ENCODE peak calls at places on chromosomes 7 and 10, in nine cellular contexts. L is cardiac fibroblast, S is Calu3, Y is right lobe of liver, G is astrocyte of the spinal cord, E is fibroblast of mammary gland, C is HFF-Myc, J is heart left ventricle, H is PC-3. Q is an unnamed sample.

GRCh38 chr10:86647773-86648705 is 6.3 kb upstream of the OPN4 start:
- DNase-seq in L (no peak), S (no peak), Y (no peak), G (no peak), E (no peak), C (no peak), J (no peak), H (peak), Q (no peak)

GRCh38 chr10:132899054-132899750 is 43.2 kb downstream of the CFAP46 start:
- DNase-seq in L (no peak), S (no peak), Y (peak), G (no peak), E (no peak), C (no peak), J (no peak), H (no peak), Q (no peak)

GRCh38 chr7:86814980-86815379 is 171.3 kb downstream of the GRM3 start:
- DNase-seq in L (no peak), S (peak), Y (no peak), G (peak), E (peak), C (no peak), J (no peak), H (peak), Q (no peak)

GRCh38 chr10:67607472-67607871 is 88.5 kb downstream of the CTNNA3 start:
- DNase-seq in L (peak), S (peak), Y (no peak), G (peak), E (peak), C (no peak), J (no peak), H (peak), Q (peak)

GRCh38 chr7:93902777-93903423 is 3.5 kb upstream of the GNGT1 start:
- DNase-seq in L (peak), S (peak), Y (no peak), G (peak), E (peak), C (no peak), J (no peak), H (peak), Q (peak)

GRCh38 chr10:90969148-90969547 is 48.3 kb upstream of the ANKRD1 start:
- DNase-seq in L (no peak), S (no peak), Y (no peak), G (no peak), E (peak), C (no peak), J (no peak), H (peak), Q (no peak)

GRCh38 chr10:91424016-91424415 is 13.9 kb downstream of the HECTD2 start:
- DNase-seq in L (no peak), S (no peak), Y (no peak), G (peak), E (peak), C (no peak), J (no peak), H (peak), Q (peak)

GRCh38 chr10:73388228-73388627 is 25.6 kb downstream of the ANXA7 start:
- DNase-seq in L (no peak), S (no peak), Y (no peak), G (no peak), E (no peak), C (no peak), J (no peak), H (no peak), Q (no peak)

GRCh38 chr7:120860151-120860550 is 2.2 kb upstream of the TSPAN12 start:
- DNase-seq in L (no peak), S (no peak), Y (no peak), G (no peak), E (no peak), C (no peak), J (no peak), H (no peak), Q (no peak)

GRCh38 chr10:118557946-118558345 is 37.5 kb downstream of the PRLHR start:
- DNase-seq in L (peak), S (no peak), Y (no peak), G (no peak), E (no peak), C (no peak), J (no peak), H (no peak), Q (no peak)

GRCh38 chr10:73791871-73792400 is 6.5 kb downstream of the ZSWIM8 start:
- DNase-seq in L (no peak), S (no peak), Y (no peak), G (no peak), E (no peak), C (no peak), J (no peak), H (no peak), Q (no peak)

GRCh38 chr10:86205761-86206145 is 160.8 kb downstream of the GRID1 start:
- DNase-seq in L (no peak), S (no peak), Y (no peak), G (no peak), E (no peak), C (no peak), J (no peak), H (no peak), Q (no peak)

GRCh38 chr10:3935933-3936359 is 150.9 kb upstream of the KLF6 start:
- DNase-seq in L (peak), S (no peak), Y (no peak), G (peak), E (no peak), C (no peak), J (no peak), H (peak), Q (no peak)

GRCh38 chr10:131249238-131249956 is 62.1 kb downstream of the TCERG1L start:
- DNase-seq in L (no peak), S (no peak), Y (no peak), G (no peak), E (no peak), C (no peak), J (no peak), H (no peak), Q (no peak)

GRCh38 chr10:132485391-132485790 is 52.2 kb upstream of the INPP5A start:
- DNase-seq in L (no peak), S (no peak), Y (no peak), G (no peak), E (no peak), C (no peak), J (no peak), H (no peak), Q (no peak)

GRCh38 chr7:152887191-152887590 is 127.6 kb downstream of the ACTR3B start:
- DNase-seq in L (no peak), S (no peak), Y (no peak), G (no peak), E (no peak), C (no peak), J (no peak), H (no peak), Q (no peak)

GRCh38 chr7:155463114-155463811 is 5.3 kb downstream of the EN2 start:
- DNase-seq in L (no peak), S (no peak), Y (no peak), G (no peak), E (no peak), C (no peak), J (no peak), H (no peak), Q (no peak)

GRCh38 chr10:73649876-73650536 is 5.8 kb downstream of the SYNPO2L start:
- DNase-seq in L (no peak), S (no peak), Y (no peak), G (no peak), E (peak), C (no peak), J (peak), H (no peak), Q (no peak)

GRCh38 chr7:128879939-128880746 is 17.5 kb downstream of the ATP6V1F start:
- DNase-seq in L (peak), S (no peak), Y (peak), G (peak), E (peak), C (no peak), J (peak), H (peak), Q (peak)

GRCh38 chr7:12653127-12653917 is 34.1 kb upstream of the ARL4A start:
- DNase-seq in L (peak), S (no peak), Y (no peak), G (peak), E (peak), C (no peak), J (no peak), H (peak), Q (no peak)

DNA sequence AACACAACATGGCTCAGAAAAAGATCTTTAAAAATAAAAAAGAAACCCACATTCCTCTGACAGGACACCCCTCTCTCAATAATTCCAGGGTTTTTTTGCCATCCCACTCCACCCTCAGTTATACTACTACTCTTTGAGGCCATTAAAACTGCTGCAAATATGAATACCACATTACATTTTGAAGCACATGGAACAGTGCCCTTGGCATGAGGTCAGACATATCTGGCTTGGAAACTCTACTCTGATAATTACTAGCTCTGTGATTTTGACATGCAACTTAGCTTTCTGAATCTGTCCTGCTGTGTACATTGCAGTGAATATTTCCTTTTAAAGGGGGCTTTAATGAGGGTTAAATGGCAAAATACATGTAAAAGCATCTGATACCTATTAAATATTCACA is 55.3 kb downstream of the SLC16A12 start:
- DNase-seq in L (peak), S (no peak), Y (no peak), G (no peak), E (peak), C (no peak), J (no peak), H (no peak), Q (no peak)
- TF ChIP-seq CTCF in L (no peak), S (no peak), Y (no peak), G (no peak), E (no peak), C (no peak), J (no peak), H (no peak), Q (no peak)

GRCh38 chr10:49622426-49623425 is 8.9 kb downstream of the CHAT start:
- DNase-seq in L (no peak), S (no peak), Y (peak), G (no peak), E (no peak), C (no peak), J (no peak), H (no peak), Q (no peak)

GRCh38 chr10:49624629-49625028 is 10.8 kb downstream of the CHAT start:
- DNase-seq in L (no peak), S (no peak), Y (no peak), G (no peak), E (no peak), C (no peak), J (no peak), H (no peak), Q (no peak)

GRCh38 chr10:49627031-49627430 is 13.2 kb downstream of the CHAT start:
- DNase-seq in L (no peak), S (no peak), Y (no peak), G (no peak), E (no peak), C (no peak), J (no peak), H (peak), Q (no peak)

GRCh38 chr10:49627644-49628247 is 13.9 kb downstream of the CHAT start:
- DNase-seq in L (no peak), S (no peak), Y (peak), G (no peak), E (no peak), C (no peak), J (no peak), H (no peak), Q (no peak)

GRCh38 chr10:49625411-49625810 is 11.6 kb downstream of the CHAT start:
- DNase-seq in L (no peak), S (no peak), Y (peak), G (no peak), E (no peak), C (no peak), J (no peak), H (no peak), Q (no peak)
- TF ChIP-seq CTCF in L (no peak), S (no peak), Y (no peak), G (no peak), E (no peak), C (no peak), J (no peak), H (no peak), Q (no peak)

DNA sequence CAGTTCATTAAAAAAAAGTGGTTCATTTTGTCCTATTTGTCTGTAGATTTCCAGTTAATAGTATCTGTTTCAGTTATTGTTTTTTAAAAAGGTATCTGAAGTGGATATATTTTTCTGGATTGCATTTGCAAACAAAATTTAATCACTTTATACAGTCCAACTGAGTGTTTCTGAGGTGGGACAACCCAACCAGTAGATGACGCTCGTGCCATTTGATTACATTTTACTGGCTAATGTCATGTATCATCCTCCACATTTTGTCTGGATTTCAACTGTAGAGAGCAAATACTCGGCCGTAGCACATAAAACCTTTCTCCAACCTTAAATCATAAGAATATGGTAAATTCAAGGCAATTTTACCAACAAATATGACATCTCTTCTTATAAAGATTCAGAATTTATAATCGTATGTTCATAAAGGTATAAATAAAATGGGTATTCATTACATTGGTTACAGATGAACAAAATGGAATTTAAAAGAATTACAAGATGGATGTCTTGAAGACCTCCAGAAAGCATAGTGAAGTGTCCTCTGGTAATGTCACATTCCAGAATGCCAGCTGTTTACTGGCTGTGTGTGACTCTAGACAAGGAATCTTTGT is 789.0 kb downstream of the PHTF2 start:
- DNase-seq in L (peak), S (peak), Y (no peak), G (no peak), E (peak), C (no peak), J (no peak), H (peak), Q (no peak)
- TF ChIP-seq CTCF in L (peak), S (no peak), Y (no peak), G (peak), E (peak), C (peak), J (peak), H (peak), Q (no peak)

GRCh38 chr7:134832367-134832766 is 52.9 kb downstream of the CALD1 start:
- DNase-seq in L (no peak), S (no peak), Y (no peak), G (no peak), E (no peak), C (no peak), J (no peak), H (no peak), Q (no peak)
- TF ChIP-seq CTCF in L (no peak), S (no peak), Y (no peak), G (no peak), E (no peak), C (no peak), J (no peak), H (no peak), Q (no peak)

GRCh38 chr10:128802062-128802461 is 665.0 kb upstream of the MGMT start:
- DNase-seq in L (no peak), S (no peak), Y (no peak), G (no peak), E (no peak), C (no peak), J (no peak), H (no peak), Q (no peak)

GRCh38 chr10:128804411-128804810 is 662.6 kb upstream of the MGMT start:
- DNase-seq in L (no peak), S (no peak), Y (no peak), G (no peak), E (no peak), C (no peak), J (no peak), H (no peak), Q (no peak)

GRCh38 chr10:128808921-128809440 is 658.1 kb upstream of the MGMT start:
- DNase-seq in L (peak), S (no peak), Y (no peak), G (no peak), E (no peak), C (no peak), J (no peak), H (no peak), Q (no peak)

GRCh38 chr10:128803790-128804189 is 663.3 kb upstream of the MGMT start:
- DNase-seq in L (no peak), S (no peak), Y (no peak), G (no peak), E (no peak), C (no peak), J (no peak), H (no peak), Q (no peak)
- TF ChIP-seq CTCF in L (no peak), S (no peak), Y (no peak), G (no peak), E (no peak), C (no peak), J (no peak), H (no peak), Q (no peak)

GRCh38 chr10:42864575-42864974 is 82.0 kb downstream of the BMS1 start:
- DNase-seq in L (peak), S (peak), Y (no peak), G (no peak), E (peak), C (no peak), J (no peak), H (peak), Q (no peak)
- TF ChIP-seq CTCF in L (peak), S (no peak), Y (peak), G (peak), E (peak), C (no peak), J (no peak), H (peak), Q (no peak)

GRCh38 chr10:101616415-101617101 is 28.4 kb downstream of the DPCD start:
- DNase-seq in L (no peak), S (no peak), Y (no peak), G (no peak), E (no peak), C (no peak), J (no peak), H (no peak), Q (no peak)

GRCh38 chr10:101617824-101618568 is 29.9 kb downstream of the DPCD start:
- DNase-seq in L (no peak), S (no peak), Y (no peak), G (no peak), E (no peak), C (no peak), J (no peak), H (no peak), Q (no peak)

GRCh38 chr10:101618871-101619270 is 30.8 kb downstream of the DPCD start:
- DNase-seq in L (no peak), S (no peak), Y (no peak), G (no peak), E (no peak), C (no peak), J (no peak), H (no peak), Q (no peak)

GRCh38 chr10:101617102-101617823 is 29.1 kb downstream of the DPCD start:
- DNase-seq in L (no peak), S (no peak), Y (no peak), G (no peak), E (no peak), C (no peak), J (no peak), H (no peak), Q (no peak)

DNA sequence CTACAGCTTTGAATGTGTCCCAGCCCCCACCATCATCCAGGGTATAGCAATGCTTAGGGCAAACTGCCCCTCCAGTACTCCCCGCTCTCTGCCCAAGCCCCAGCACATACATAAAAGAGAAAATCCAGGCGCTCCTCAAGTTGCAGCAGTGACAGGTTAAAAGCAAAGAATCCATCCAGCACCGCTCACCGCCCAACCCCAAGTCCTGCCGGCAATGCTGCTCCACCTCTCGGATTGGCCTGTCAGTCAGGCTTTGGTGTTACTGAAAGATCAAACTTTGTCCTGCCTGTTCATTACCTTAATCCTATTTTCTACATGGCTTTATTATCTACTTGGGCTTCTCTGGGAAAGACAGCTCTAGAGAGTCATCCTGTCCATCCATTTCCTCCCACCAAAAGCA is 31.9 kb downstream of the DPCD start:
- DNase-seq in L (no peak), S (no peak), Y (no peak), G (no peak), E (no peak), C (no peak), J (no peak), H (no peak), Q (no peak)
- TF ChIP-seq CTCF in L (no peak), S (no peak), Y (no peak), G (no peak), E (no peak), C (no peak), J (no peak), H (no peak), Q (no peak)

DNA sequence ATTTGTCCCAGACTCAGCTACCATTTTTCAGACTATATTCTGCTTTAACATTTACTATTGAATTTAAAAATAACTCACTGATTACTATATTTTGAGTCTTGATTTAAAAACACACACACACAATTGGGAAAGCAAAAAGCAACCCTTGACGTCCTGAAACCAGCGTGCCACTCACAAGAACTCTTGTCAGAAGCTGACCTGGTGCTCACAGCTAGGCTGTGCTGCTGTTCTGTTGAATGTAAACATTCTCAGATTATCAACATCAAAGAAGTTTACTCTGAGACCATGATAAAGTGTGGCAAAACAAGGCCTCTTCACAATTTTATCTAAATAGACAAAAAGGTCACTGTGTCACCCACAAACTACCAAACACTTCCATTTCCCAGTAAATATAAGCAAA is 62.6 kb upstream of the CACNA2D1 start:
- DNase-seq in L (peak), S (no peak), Y (no peak), G (no peak), E (no peak), C (no peak), J (no peak), H (no peak), Q (no peak)
- TF ChIP-seq CTCF in L (no peak), S (no peak), Y (no peak), G (no peak), E (no peak), C (no peak), J (no peak), H (no peak), Q (no peak)

DNA sequence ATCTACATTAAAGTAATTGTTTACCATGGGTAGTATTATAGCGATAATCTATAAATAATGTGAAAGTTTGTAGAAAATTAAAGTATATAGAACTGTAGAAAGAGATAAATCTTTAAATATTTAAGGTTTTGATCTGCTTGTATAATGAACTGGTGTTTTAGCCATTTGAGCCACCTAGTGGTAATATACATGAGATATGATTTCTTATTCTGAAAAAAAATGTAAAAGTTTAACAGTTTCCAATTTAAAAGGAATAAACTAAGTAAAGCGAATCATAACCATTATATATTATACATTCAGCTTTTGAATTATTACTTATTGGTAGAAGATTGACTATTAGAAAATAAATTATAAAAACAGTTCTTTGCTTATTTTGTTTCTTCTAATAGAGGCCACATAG is 91.2 kb downstream of the OTUD1 start:
- DNase-seq in L (peak), S (no peak), Y (no peak), G (peak), E (peak), C (no peak), J (no peak), H (peak), Q (no peak)
- TF ChIP-seq CTCF in L (peak), S (no peak), Y (peak), G (peak), E (peak), C (no peak), J (peak), H (peak), Q (peak)

Q was measured in activated CD8-positive, alpha-beta T cell treated with anti-CD3 and anti-CD28 coated beads for 36 hours.